ENCODE peak calls at places on chromosomes 12 and 14, in nine cellular contexts. W is AG10803, E is uterus, T is A673, R is left ventricle myocardium inferior, O is brain microvascular endothelial cell, Y is ovary, F is WERI-Rb-1, G is epithelial cell of esophagus. Z is an unnamed sample.

GRCh38 chr12:119334459-119335170 is at the start of gene CCDC60:
- DNase-seq in E (no peak), Y (peak), T (peak), F (no peak), O (no peak), R (no peak), G (peak), W (no peak), Z (peak)

GRCh38 chr12:50110762-50111416 is 1.1 kb upstream of the COX14 start:
- DNase-seq in E (peak), Y (peak), R (peak), W (peak), T (peak), F (peak), G (peak), O (no peak), Z (peak)

GRCh38 chr14:21987937-21988336 is 314.3 kb upstream of the OR4E1 start:
- DNase-seq in T (peak), W (peak), R (no peak), G (peak), Y (no peak), F (no peak), E (no peak), O (peak), Z (peak)

GRCh38 chr14:69261761-69262331 is 1.9 kb downstream of the GALNT16 start:
- DNase-seq in O (no peak), F (no peak), Y (no peak), G (no peak), W (no peak), E (no peak), T (no peak), R (peak), Z (peak)

GRCh38 chr14:57632649-57633048 is 139.0 kb upstream of the CCDC198 start:
- DNase-seq in O (no peak), R (no peak), F (no peak), G (no peak), E (no peak), Y (no peak), T (no peak), W (no peak), Z (no peak)

GRCh38 chr14:94447986-94448808 is 4.4 kb downstream of the SERPINA11 start:
- DNase-seq in F (no peak), T (no peak), R (no peak), Y (no peak), G (peak), W (no peak), O (no peak), E (no peak), Z (no peak)

GRCh38 chr12:40098406-40099145 is 7.3 kb downstream of the SLC2A13 start:
- DNase-seq in E (no peak), Y (no peak), W (no peak), T (no peak), F (no peak), G (no peak), R (no peak), O (no peak), Z (no peak)

GRCh38 chr12:62259311-62259992 is 752 bp upstream of the USP15 start:
- DNase-seq in T (peak), F (no peak), Y (no peak), O (no peak), E (no peak), R (no peak), W (no peak), G (no peak), Z (no peak)

GRCh38 chr14:51638071-51638944 is 13.4 kb upstream of the FRMD6 start:
- DNase-seq in E (no peak), Y (no peak), F (no peak), R (no peak), G (no peak), W (peak), O (no peak), T (peak), Z (peak)

GRCh38 chr14:53002576-53002975 is 51.7 kb upstream of the FERMT2 start:
- DNase-seq in E (no peak), G (no peak), O (no peak), Y (no peak), F (no peak), R (no peak), W (no peak), T (no peak), Z (no peak)

GRCh38 chr12:106493531-106493930 is 89.3 kb upstream of the RFX4 start:
- DNase-seq in R (no peak), O (no peak), G (no peak), Y (no peak), E (no peak), T (peak), W (no peak), F (no peak), Z (no peak)

GRCh38 chr14:46580941-46581671 is 70.5 kb downstream of the RPL10L start:
- DNase-seq in F (peak), R (no peak), W (no peak), Y (no peak), E (no peak), O (peak), G (peak), T (peak), Z (peak)

GRCh38 chr12:107884769-107885694 is 110.5 kb downstream of the ASCL4 start:
- DNase-seq in F (peak), T (peak), R (no peak), E (no peak), W (peak), G (peak), Y (no peak), O (peak), Z (peak)

GRCh38 chr12:6228535-6229223 is 28.5 kb downstream of the CD9 start:
- DNase-seq in Y (peak), R (no peak), W (no peak), O (no peak), T (no peak), E (no peak), F (no peak), G (peak), Z (no peak)

GRCh38 chr12:57765698-57766463 is 997 bp downstream of the CYP27B1 start:
- DNase-seq in G (peak), T (no peak), Y (no peak), W (no peak), F (no peak), O (no peak), E (no peak), R (no peak), Z (peak)

GRCh38 chr12:39831587-39832315 is 212.1 kb upstream of the ABCD2 start:
- DNase-seq in W (no peak), F (peak), Y (no peak), E (no peak), R (no peak), T (no peak), G (peak), O (peak), Z (no peak)

GRCh38 chr14:50319293-50319692 is 7.2 kb downstream of the DMAC2L start:
- DNase-seq in R (no peak), O (peak), F (no peak), E (no peak), Y (no peak), G (peak), W (peak), T (no peak), Z (no peak)

DNA sequence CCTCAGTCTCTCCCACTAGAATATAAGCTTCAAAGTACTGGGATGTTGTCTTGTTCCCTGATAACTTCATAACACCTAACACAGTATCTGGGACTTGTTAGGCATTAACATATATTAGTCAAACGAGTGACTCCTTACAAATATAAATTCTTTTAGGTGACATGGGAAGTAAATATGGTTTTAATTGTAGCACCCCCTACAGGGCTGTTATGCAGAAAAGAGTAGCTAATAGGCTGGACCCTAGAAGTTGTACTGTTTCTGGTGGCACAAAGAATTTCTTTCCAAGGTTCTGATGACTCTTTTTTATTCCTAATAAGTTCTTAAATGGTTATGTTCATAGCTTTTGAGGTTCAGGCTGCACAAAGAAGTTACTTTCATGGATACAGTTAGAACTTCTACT is 29.8 kb downstream of the GPATCH2L start:
- DNase-seq in G (peak), T (peak), Y (no peak), W (no peak), R (no peak), F (no peak), E (no peak), O (no peak), Z (no peak)
- TF ChIP-seq CTCF in G (no peak), T (peak), Y (no peak), W (peak), R (peak), F (no peak), E (no peak), O (peak), Z (peak)

DNA sequence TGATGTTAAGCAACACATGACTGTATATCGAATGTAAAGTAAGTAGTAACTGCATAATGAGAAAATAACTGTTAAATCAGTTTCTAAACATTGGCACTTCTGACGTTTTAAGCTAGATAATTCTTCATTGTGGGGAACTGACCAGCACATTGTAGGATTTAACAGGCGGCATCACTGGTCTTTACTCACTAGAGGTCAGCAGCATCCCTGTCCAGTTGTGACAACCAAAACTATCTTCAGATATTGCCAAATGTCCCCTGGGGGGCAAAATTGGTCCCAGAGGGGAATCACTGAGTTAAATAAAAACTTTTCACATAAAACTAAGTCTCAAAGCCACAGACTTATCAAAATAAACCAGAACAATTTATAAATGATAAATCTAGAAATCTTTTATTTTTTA is 65.3 kb downstream of the BLTP3B start:
- DNase-seq in Y (no peak), T (no peak), F (no peak), G (no peak), O (no peak), E (no peak), R (no peak), W (peak), Z (no peak)
- TF ChIP-seq CTCF in Y (no peak), T (no peak), F (peak), G (no peak), O (peak), E (no peak), R (peak), W (peak), Z (no peak)

DNA sequence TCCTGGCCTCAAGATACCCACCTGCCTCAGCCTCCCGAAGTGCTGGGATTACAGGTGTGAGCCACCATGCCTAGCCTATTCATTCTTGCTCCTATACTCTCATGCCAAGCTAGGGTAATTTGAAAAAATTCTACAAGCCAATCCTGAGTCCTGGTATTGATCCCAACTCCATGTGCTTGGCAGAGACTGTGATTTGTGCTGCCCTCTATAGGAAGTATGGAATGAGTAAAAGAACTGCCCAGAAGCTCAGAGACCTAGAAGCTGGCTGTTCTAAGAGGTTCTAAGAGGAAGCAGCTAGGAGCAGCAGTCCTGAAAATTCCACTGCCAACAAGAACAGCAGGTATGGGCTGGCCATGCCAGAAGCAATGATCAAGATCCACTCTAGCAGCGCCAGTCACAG is 402.5 kb downstream of the PCNX1 start:
- DNase-seq in E (no peak), W (no peak), R (no peak), O (no peak), T (no peak), F (no peak), Y (no peak), G (peak), Z (no peak)
- TF ChIP-seq CTCF in E (no peak), W (peak), R (no peak), O (peak), T (peak), F (peak), Y (no peak), G (no peak), Z (no peak)

DNA sequence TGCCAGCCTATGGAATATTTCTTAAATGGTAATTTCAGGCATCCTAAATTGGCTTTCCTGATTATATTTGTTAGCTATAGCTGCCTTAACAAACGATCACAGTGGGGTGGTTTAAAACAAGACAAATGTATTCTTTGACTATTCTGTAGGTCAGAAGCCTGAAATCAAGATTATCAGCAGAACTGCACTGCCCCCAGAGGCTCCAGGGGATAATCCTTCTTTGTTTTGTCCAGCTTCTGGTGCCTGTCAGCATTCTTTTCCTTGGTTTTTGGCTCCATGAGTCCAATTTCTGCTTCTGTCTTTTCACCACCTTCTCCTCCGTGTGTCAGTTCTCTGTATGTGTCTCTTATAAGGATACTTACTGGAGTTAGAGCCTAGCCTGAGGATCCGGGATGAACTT is 1282.2 kb upstream of the USP15 start:
- DNase-seq in R (no peak), Y (no peak), T (peak), E (no peak), G (peak), F (peak), W (no peak), O (no peak), Z (peak)
- TF ChIP-seq CTCF in R (no peak), Y (no peak), T (peak), E (no peak), G (peak), F (peak), W (no peak), O (peak), Z (peak)

GRCh38 chr14:55417955-55418354 is 6.3 kb upstream of the ATG14 start:
- DNase-seq in R (no peak), O (no peak), F (no peak), G (no peak), Y (no peak), E (no peak), T (no peak), W (no peak), Z (no peak)

GRCh38 chr14:55419663-55420062 is 8.0 kb upstream of the ATG14 start:
- DNase-seq in F (no peak), R (no peak), O (no peak), Y (no peak), T (no peak), E (no peak), W (no peak), G (no peak), Z (no peak)

GRCh38 chr14:55418411-55418810 is 6.8 kb upstream of the ATG14 start:
- DNase-seq in R (no peak), O (no peak), W (no peak), Y (no peak), T (no peak), F (no peak), E (no peak), G (no peak), Z (no peak)

GRCh38 chr14:55414551-55414950 is 2.9 kb upstream of the ATG14 start:
- DNase-seq in T (no peak), R (no peak), W (no peak), F (no peak), O (no peak), G (no peak), E (no peak), Y (no peak), Z (no peak)

DNA sequence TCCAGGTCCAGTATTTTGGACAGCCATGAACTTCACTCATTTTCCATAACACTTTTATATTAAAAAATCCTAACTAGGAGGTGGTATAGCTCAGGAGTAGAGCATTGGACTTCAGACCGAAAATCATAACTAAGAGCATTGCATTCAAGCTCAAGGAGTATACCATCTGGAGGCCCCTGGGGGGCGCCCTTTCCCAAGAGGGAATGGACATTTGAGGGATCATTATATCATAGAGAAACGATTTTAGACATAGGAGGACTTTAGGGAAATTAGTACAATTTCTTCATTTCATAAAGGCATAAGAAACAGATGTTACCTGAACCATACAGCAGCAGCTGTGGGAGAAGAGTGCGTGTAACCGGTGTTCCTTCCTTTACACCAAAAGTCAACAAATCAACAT is 5.2 kb upstream of the ATG14 start:
- DNase-seq in R (no peak), O (no peak), G (peak), T (peak), Y (no peak), F (peak), E (no peak), W (no peak), Z (peak)
- TF ChIP-seq CTCF in R (no peak), O (peak), G (peak), T (peak), Y (no peak), F (peak), E (no peak), W (peak), Z (peak)

DNA sequence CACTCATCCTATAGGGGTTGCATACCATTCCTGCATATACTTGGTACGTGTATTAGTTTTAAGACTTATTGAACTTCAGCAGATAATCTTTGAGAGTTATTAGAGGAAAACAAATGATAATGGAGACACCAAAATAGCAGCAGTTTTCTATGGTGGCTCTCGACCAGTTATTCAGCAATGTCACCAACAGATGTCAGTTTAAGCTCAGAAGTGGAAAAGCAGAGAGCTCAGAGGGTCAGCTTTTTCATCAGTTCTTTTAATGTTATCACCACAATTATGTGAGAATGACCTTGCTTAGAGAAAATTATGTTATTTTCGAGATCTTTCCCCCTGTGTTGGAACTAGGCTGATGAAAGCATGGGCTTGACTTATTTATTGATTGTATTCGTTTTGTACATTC is 32.0 kb downstream of the PTPN11 start:
- DNase-seq in T (no peak), F (no peak), R (no peak), G (no peak), O (no peak), Y (no peak), W (no peak), E (no peak), Z (no peak)
- TF ChIP-seq CTCF in T (peak), F (no peak), R (no peak), G (no peak), O (no peak), Y (no peak), W (no peak), E (no peak), Z (no peak)

DNA sequence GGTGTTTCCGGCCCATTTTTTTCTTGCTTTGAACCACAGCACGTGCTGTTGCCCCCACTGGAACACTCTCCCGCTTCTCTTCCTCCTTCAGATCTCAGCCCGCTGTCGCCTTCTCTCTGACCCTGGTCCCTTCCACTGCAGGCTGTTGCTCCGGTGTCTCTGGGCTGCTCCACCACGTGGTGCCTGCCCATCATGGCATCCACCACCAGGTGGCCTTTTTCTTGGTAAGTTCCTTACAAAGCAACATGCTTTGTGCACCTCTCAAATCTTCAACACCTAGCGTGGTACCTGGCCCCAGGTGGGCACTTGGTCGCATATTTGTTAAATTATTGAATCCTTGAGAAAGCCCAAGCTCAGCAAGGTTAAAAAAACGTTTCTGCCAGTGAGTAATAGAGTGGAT is 19.1 kb downstream of the TUNAR start:
- DNase-seq in O (no peak), W (no peak), G (no peak), R (no peak), F (peak), T (peak), Y (no peak), E (no peak), Z (peak)
- TF ChIP-seq CTCF in O (peak), W (peak), G (peak), R (no peak), F (peak), T (peak), Y (no peak), E (no peak), Z (peak)

GRCh38 chr12:113826805-113827204 is 139.3 kb downstream of the RBM19 start:
- DNase-seq in W (no peak), F (no peak), G (no peak), R (no peak), Y (no peak), O (no peak), E (no peak), T (no peak), Z (no peak)
- TF ChIP-seq CTCF in W (no peak), F (peak), G (no peak), R (no peak), Y (no peak), O (peak), E (no peak), T (no peak), Z (no peak)

DNA sequence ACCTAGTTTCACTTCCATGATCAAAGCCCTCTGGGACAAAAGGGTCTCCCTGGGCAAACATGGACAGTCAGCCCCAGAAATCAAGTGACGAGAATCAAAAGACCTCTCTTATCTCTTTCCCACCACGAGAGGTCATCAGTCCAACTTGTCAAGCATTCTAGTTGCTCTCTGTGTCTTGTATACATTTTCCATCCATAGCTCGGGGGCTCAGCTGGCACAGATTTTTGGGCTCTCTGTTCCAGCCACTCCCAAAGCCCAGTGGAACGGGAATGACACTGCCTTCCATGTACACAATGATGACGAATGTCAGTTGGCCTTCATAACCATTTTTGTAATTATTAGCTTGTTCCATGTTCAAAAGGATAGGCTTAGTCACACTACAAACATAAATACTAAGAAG is 29.7 kb downstream of the NOS1 start:
- DNase-seq in Y (no peak), E (no peak), G (no peak), O (no peak), W (no peak), T (peak), R (no peak), F (no peak), Z (no peak)
- TF ChIP-seq CTCF in Y (no peak), E (no peak), G (no peak), O (no peak), W (no peak), T (no peak), R (no peak), F (no peak), Z (no peak)

DNA sequence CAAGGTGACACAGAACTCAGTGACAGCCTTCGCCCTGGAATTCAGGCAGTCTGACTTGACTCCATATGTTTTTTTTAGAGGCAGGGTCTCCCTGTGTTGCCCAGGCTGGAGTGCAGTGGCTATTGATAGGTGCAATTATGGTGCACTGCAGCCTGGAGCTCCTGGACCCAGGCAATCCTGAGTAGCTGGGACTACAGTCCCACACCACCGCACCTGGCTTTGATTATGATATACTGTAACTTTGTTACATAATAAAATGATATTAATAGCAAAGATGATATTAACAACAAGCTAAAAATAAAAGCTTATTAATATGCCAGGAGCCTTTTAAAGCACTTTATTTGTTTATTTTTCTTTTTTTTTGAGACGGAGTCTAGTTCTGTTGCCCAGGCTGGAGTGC is 9.8 kb downstream of the VSIG10 start:
- DNase-seq in G (no peak), O (no peak), Y (no peak), E (no peak), R (no peak), W (no peak), T (no peak), F (no peak), Z (no peak)
- TF ChIP-seq CTCF in G (no peak), O (no peak), Y (no peak), E (no peak), R (no peak), W (no peak), T (no peak), F (no peak), Z (no peak)